ENCODE peak calls at places on chromosomes 3 and 15, in four cellular contexts. J is K562, U is GM12878, Q is HepG2. N is an unnamed sample.
A peak's percentile ranks its signal among the peaks of the same experiment; 100 is the strongest.

GRCh38 chr15:27561816-27562215 is 537.3 kb downstream of the OCA2 start:
- DNase-seq in U (no peak), Q (no peak), J (no peak), N (no peak)

GRCh38 chr3:59771760-59772159 is 721.9 kb upstream of the CFAP20DC start:
- DNase-seq in U (no peak), Q (peak; percentile 5), J (no peak), N (peak; percentile 9)

GRCh38 chr15:31297880-31298456 is 28.7 kb upstream of the KLF13 start:
- DNase-seq in J (no peak), Q (no peak), U (no peak), N (no peak)

GRCh38 chr3:82641701-82642100 is 880.3 kb upstream of the GBE1 start:
- DNase-seq in U (no peak), Q (no peak), J (no peak), N (no peak)

GRCh38 chr15:85172846-85173490 is 191.3 kb downstream of the PDE8A start:
- DNase-seq in U (no peak), Q (no peak), J (no peak), N (no peak)

GRCh38 chr3:100155105-100155504 is 40.8 kb upstream of the FILIP1L start:
- DNase-seq in U (no peak), J (no peak), Q (no peak), N (no peak)

GRCh38 chr15:52336530-52336929 is 40.9 kb upstream of the MYO5C start:
- DNase-seq in U (no peak), Q (no peak), J (no peak), N (no peak)

GRCh38 chr3:59772416-59773408 is 722.9 kb upstream of the CFAP20DC start:
- DNase-seq in U (no peak), J (no peak), Q (no peak), N (no peak)

GRCh38 chr3:118593277-118593670 is 441.4 kb downstream of the IGSF11 start:
- DNase-seq in J (no peak), Q (no peak), U (no peak), N (no peak)

GRCh38 chr3:106399773-106400172 is 531.0 kb upstream of the CBLB start:
- DNase-seq in U (no peak), J (no peak), Q (no peak), N (no peak)

GRCh38 chr3:58563386-58564035 is 13.7 kb downstream of the FAM107A start:
- DNase-seq in U (no peak), J (no peak), Q (peak; percentile 53), N (no peak)

GRCh38 chr15:22944651-22945050 is 35.5 kb downstream of the CYFIP1 start:
- DNase-seq in J (no peak), U (no peak), Q (no peak), N (no peak)

GRCh38 chr3:151962371-151962770 is 88.9 kb downstream of the SUCNR1 start:
- DNase-seq in Q (no peak), U (no peak), J (no peak), N (no peak)

GRCh38 chr15:28125673-28126651 is 26.8 kb upstream of the OCA2 start:
- DNase-seq in J (peak; percentile 48), Q (peak; percentile 37), U (no peak), N (peak; percentile 23)

GRCh38 chr3:106261915-106262683 is 393.3 kb upstream of the CBLB start:
- DNase-seq in U (no peak), J (no peak), Q (no peak), N (no peak)

GRCh38 chr3:105402287-105402801 is 35.6 kb downstream of the ALCAM start:
- DNase-seq in Q (no peak), U (no peak), J (no peak), N (no peak)

GRCh38 chr3:44478055-44478468 is 592 bp upstream of the ZNF445 start:
- DNase-seq in U (no peak), J (no peak), Q (peak; percentile 24), N (no peak)

GRCh38 chr3:121870710-121871109 is 23.5 kb upstream of the SLC15A2 start:
- DNase-seq in U (no peak), J (no peak), Q (no peak), N (no peak)

GRCh38 chr3:160756907-160757623 is 1.0 kb downstream of the PPM1L start:
- DNase-seq in U (no peak), J (no peak), Q (no peak), N (peak; percentile 12)

GRCh38 chr15:74614744-74615312 is 808 bp upstream of the CLK3 start:
- DNase-seq in U (peak; percentile 62), Q (no peak), J (peak; percentile 92), N (peak; percentile 84)

GRCh38 chr3:126040386-126040785 is 43.5 kb downstream of the SLC41A3 start:
- DNase-seq in U (no peak), J (no peak), Q (no peak), N (no peak)

GRCh38 chr3:107927361-107928083 is 163.3 kb downstream of the CD47 start:
- DNase-seq in Q (peak; percentile 66), U (no peak), J (peak; percentile 32), N (peak; percentile 85)
- TF ChIP-seq TARDBP in Q (peak; percentile 11), U (no peak), J (no peak), N (no peak)

DNA sequence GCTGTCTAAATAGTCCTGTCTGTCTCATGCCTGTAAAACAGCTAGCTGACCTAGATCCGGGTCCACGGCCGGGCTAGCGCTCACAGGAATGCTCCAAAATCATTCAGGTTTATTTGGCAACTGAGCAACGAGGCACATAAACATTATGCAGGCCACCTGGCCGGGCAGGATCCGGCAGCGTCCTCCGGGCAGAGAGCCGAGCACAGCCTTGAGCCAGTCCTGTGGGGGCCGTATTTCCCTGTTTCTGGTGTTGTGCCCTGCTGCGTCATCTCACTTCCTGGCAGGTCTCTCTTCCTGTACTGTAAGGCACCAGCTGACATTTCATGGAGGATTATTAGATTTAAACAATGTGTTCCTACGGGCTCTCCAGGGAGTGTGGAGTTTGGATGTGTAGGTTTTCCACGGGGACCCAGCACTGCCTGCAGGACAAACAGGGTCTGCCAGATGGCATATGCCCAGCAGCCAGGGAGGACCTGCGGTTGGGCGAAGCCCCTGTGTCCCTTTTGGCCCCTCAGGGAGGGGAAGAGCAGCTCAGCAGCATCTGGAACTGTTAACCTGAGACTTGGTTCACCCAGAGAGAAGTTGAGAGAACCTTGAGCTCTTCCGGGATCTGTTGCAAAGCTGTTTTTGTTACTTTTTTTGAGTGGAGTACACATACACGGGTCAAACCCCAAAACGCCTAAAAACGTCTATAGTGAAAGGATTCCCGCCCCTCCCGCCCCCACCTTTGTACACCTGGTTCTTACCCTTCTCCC is 16.5 kb upstream of the LRRK1 start:
- DNase-seq in J (no peak), Q (peak; percentile 7), U (no peak), N (no peak)
- TF ChIP-seq BHLHE40 in J (no peak), Q (no peak), U (no peak), N (no peak)

GRCh38 chr15:40500584-40501330 is 30.0 kb downstream of the CHST14 start:
- DNase-seq in J (no peak), U (no peak), Q (no peak), N (no peak)
- TF ChIP-seq FOXK2 in J (no peak), U (no peak), Q (no peak), N (no peak)

GRCh38 chr3:193743702-193744047 is 150.7 kb downstream of the OPA1 start:
- DNase-seq in U (no peak), J (no peak), Q (no peak), N (no peak)
- TF ChIP-seq TARDBP in U (no peak), J (no peak), Q (no peak), N (no peak)

GRCh38 chr3:195754141-195754540 is 33.4 kb downstream of the MUC20 start:
- DNase-seq in Q (no peak), U (no peak), J (no peak), N (no peak)

GRCh38 chr3:195753609-195754008 is 32.8 kb downstream of the MUC20 start:
- DNase-seq in J (no peak), U (no peak), Q (no peak), N (no peak)

GRCh38 chr3:195752066-195752465 is 31.3 kb downstream of the MUC20 start:
- DNase-seq in U (no peak), J (no peak), Q (no peak), N (no peak)

GRCh38 chr3:195751584-195751983 is 30.8 kb downstream of the MUC20 start:
- DNase-seq in U (no peak), J (no peak), Q (no peak), N (no peak)

DNA sequence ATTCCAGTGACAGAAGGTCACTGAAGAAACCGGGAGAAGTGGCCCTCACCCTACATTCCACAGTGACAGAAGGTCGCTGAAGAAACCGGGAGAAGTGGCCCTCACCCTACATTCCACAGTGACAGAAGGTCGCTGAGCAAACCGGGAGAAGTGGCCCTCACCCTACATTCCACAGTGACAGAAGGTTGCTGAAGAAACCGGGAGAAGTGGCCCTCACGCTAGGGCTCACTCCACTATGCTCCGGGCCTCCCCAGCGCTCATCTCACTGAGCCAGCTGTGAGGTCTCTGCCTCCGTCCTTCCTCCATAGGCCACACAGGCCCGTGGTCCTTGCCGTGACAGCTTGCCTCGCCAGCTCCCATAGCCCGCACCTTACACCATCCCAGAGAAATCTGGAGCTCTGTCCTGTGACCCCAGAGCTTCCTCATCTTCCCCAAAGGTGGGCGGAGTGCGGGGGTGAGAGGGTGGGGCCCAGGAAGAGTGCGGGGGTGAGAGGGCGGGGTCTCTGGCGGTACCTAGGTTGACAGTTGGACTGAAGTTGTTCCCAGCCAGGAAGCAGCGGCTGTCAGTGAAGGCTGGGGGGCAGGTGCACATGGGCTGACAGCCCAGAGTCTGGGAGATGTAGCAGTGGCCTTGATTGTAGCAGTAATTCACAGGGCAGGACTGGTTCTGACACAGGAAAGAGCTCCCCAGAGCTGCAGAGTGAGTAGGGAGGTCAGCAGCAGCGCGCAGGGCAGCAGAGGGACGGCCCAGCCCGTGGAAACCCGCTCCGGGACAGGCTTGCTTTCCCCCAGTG is 32.0 kb downstream of the MUC20 start:
- DNase-seq in J (peak; percentile 74), Q (no peak), U (no peak), N (no peak)
- TF ChIP-seq BHLHE40 in J (no peak), Q (no peak), U (no peak), N (no peak)

N was measured in HEK293T.